ENCODE peak calls at places on chromosome 15, in six cellular contexts. One of them, this sample, is unnamed.

GRCh38 chr15:28125673-28126651 is 26.8 kb upstream of the OCA2 start:
- DNase-seq in HepG2: peak
- DNase-seq in HCT116: peak
- DNase-seq in K562: peak
- DNase-seq in GM12878: no peak
- DNase-seq in H1: no peak
- DNase-seq in this sample: peak

GRCh38 chr15:78508272-78508671 is 895 bp downstream of the HYKK start:
- DNase-seq in H1: no peak
- DNase-seq in HCT116: no peak
- DNase-seq in HepG2: peak
- DNase-seq in K562: no peak
- DNase-seq in GM12878: no peak
- DNase-seq in this sample: no peak

GRCh38 chr15:70164156-70164900 is 66.6 kb upstream of the TLE3 start:
- DNase-seq in H1: no peak
- DNase-seq in HCT116: no peak
- DNase-seq in HepG2: no peak
- DNase-seq in K562: no peak
- DNase-seq in GM12878: no peak
- DNase-seq in this sample: no peak

GRCh38 chr15:40584191-40584590 is 9.9 kb upstream of the KNL1 start:
- DNase-seq in H1: no peak
- DNase-seq in HCT116: no peak
- DNase-seq in HepG2: no peak
- DNase-seq in GM12878: no peak
- DNase-seq in K562: no peak
- DNase-seq in this sample: no peak

GRCh38 chr15:38705421-38706219 is 141.0 kb upstream of the RASGRP1 start:
- DNase-seq in HCT116: no peak
- DNase-seq in HepG2: no peak
- DNase-seq in K562: no peak
- DNase-seq in H1: no peak
- DNase-seq in GM12878: no peak
- DNase-seq in this sample: no peak

GRCh38 chr15:42879390-42879912 is 41.1 kb downstream of the TTBK2 start:
- DNase-seq in HCT116: no peak
- DNase-seq in H1: no peak
- DNase-seq in GM12878: no peak
- DNase-seq in HepG2: no peak
- DNase-seq in K562: no peak
- DNase-seq in this sample: peak

GRCh38 chr15:70762469-70763119 is 764 bp downstream of the UACA start:
- DNase-seq in GM12878: no peak
- DNase-seq in K562: no peak
- DNase-seq in HCT116: peak
- DNase-seq in H1: peak
- DNase-seq in HepG2: no peak
- DNase-seq in this sample: peak

GRCh38 chr15:85618956-85619491 is 175.7 kb downstream of the KLHL25 start:
- DNase-seq in HepG2: no peak
- DNase-seq in H1: no peak
- DNase-seq in GM12878: no peak
- DNase-seq in K562: no peak
- DNase-seq in HCT116: no peak
- DNase-seq in this sample: no peak

GRCh38 chr15:59301527-59301926 is 71.1 kb downstream of the MYO1E start:
- DNase-seq in K562: no peak
- DNase-seq in H1: no peak
- DNase-seq in HCT116: no peak
- DNase-seq in GM12878: no peak
- DNase-seq in HepG2: no peak
- DNase-seq in this sample: no peak

GRCh38 chr15:95653361-95653805 is 677.1 kb upstream of the NR2F2 start:
- DNase-seq in K562: no peak
- DNase-seq in HepG2: no peak
- DNase-seq in HCT116: no peak
- DNase-seq in H1: no peak
- DNase-seq in GM12878: no peak
- DNase-seq in this sample: peak

GRCh38 chr15:22930782-22931484 is 49.2 kb downstream of the CYFIP1 start:
- DNase-seq in HCT116: no peak
- DNase-seq in GM12878: no peak
- DNase-seq in HepG2: no peak
- DNase-seq in K562: no peak
- DNase-seq in H1: no peak
- DNase-seq in this sample: peak

GRCh38 chr15:65902373-65902772 is 33.1 kb downstream of the RAB11A start:
- DNase-seq in HepG2: peak
- DNase-seq in K562: peak
- DNase-seq in H1: peak
- DNase-seq in HCT116: peak
- DNase-seq in GM12878: peak
- DNase-seq in this sample: no peak

GRCh38 chr15:94844188-94844532 is 612.8 kb downstream of the MCTP2 start:
- DNase-seq in HCT116: no peak
- DNase-seq in K562: no peak
- DNase-seq in GM12878: no peak
- DNase-seq in H1: no peak
- DNase-seq in HepG2: peak
- DNase-seq in this sample: no peak

GRCh38 chr15:38625886-38626285 is 61.3 kb upstream of the RASGRP1 start:
- DNase-seq in GM12878: no peak
- DNase-seq in H1: no peak
- DNase-seq in K562: no peak
- DNase-seq in HCT116: no peak
- DNase-seq in HepG2: no peak
- DNase-seq in this sample: no peak

GRCh38 chr15:78170848-78171773 is 21.9 kb downstream of the IDH3A start:
- DNase-seq in K562: no peak
- DNase-seq in H1: no peak
- DNase-seq in HepG2: no peak
- DNase-seq in HCT116: no peak
- DNase-seq in GM12878: peak
- DNase-seq in this sample: no peak

GRCh38 chr15:68730491-68731317 is 90.0 kb downstream of the ANP32A start:
- DNase-seq in K562: no peak
- DNase-seq in HCT116: peak
- DNase-seq in H1: peak
- DNase-seq in HepG2: peak
- DNase-seq in GM12878: no peak
- DNase-seq in this sample: no peak

GRCh38 chr15:25220834-25221233 is 218.0 kb downstream of the UBE3A start:
- DNase-seq in K562: no peak
- DNase-seq in H1: no peak
- DNase-seq in GM12878: no peak
- DNase-seq in HepG2: no peak
- DNase-seq in HCT116: no peak
- DNase-seq in this sample: no peak

GRCh38 chr15:63191895-63192603 is 2.6 kb downstream of the RAB8B start:
- DNase-seq in H1: no peak
- DNase-seq in HepG2: no peak
- DNase-seq in K562: no peak
- DNase-seq in GM12878: peak
- DNase-seq in HCT116: no peak
- DNase-seq in this sample: no peak

GRCh38 chr15:96374494-96374893 is 44.0 kb downstream of the NR2F2 start:
- DNase-seq in K562: no peak
- DNase-seq in GM12878: no peak
- DNase-seq in H1: no peak
- DNase-seq in HCT116: no peak
- DNase-seq in HepG2: no peak
- DNase-seq in this sample: no peak

GRCh38 chr15:71011503-71012155 is 103.6 kb upstream of the THSD4 start:
- DNase-seq in K562: peak
- DNase-seq in GM12878: no peak
- DNase-seq in HepG2: peak
- DNase-seq in HCT116: peak
- DNase-seq in H1: no peak
- DNase-seq in this sample: peak

GRCh38 chr15:23857028-23857641 is 170.0 kb upstream of the NDN start:
- DNase-seq in K562: peak
- DNase-seq in H1: peak
- DNase-seq in GM12878: no peak
- DNase-seq in HCT116: no peak
- DNase-seq in HepG2: peak
- DNase-seq in this sample: peak

GRCh38 chr15:22794063-22794462 is 7.6 kb downstream of the NIPA1 start:
- DNase-seq in HCT116: no peak
- DNase-seq in K562: no peak
- DNase-seq in HepG2: no peak
- DNase-seq in GM12878: no peak
- DNase-seq in H1: no peak
- DNase-seq in this sample: no peak

GRCh38 chr15:39629376-39629775 is 48.5 kb downstream of the THBS1 start:
- DNase-seq in H1: no peak
- DNase-seq in HepG2: no peak
- DNase-seq in K562: no peak
- DNase-seq in GM12878: no peak
- DNase-seq in HCT116: no peak
- DNase-seq in this sample: no peak

GRCh38 chr15:36254446-36254845 is 325.0 kb upstream of the CDIN1 start:
- DNase-seq in GM12878: no peak
- DNase-seq in HCT116: no peak
- DNase-seq in K562: no peak
- DNase-seq in HepG2: no peak
- DNase-seq in H1: no peak
- DNase-seq in this sample: no peak

GRCh38 chr15:58066042-58066867 is 744 bp upstream of the ALDH1A2 start:
- DNase-seq in H1: peak
- DNase-seq in HepG2: peak
- DNase-seq in GM12878: no peak
- DNase-seq in K562: peak
- DNase-seq in HCT116: peak
- DNase-seq in this sample: no peak
- TF ChIP-seq JUND in H1: no peak
- TF ChIP-seq JUND in HepG2: no peak
- TF ChIP-seq JUND in GM12878: no peak
- TF ChIP-seq JUND in K562: no peak
- TF ChIP-seq JUND in HCT116: no peak
- TF ChIP-seq JUND in this sample: no peak

GRCh38 chr15:80483656-80484055 is 79.5 kb downstream of the ARNT2 start:
- DNase-seq in HCT116: no peak
- DNase-seq in GM12878: no peak
- DNase-seq in HepG2: no peak
- DNase-seq in K562: no peak
- DNase-seq in H1: no peak
- DNase-seq in this sample: no peak
- TF ChIP-seq JUND in HCT116: no peak
- TF ChIP-seq JUND in GM12878: no peak
- TF ChIP-seq JUND in HepG2: no peak
- TF ChIP-seq JUND in K562: no peak
- TF ChIP-seq JUND in H1: no peak
- TF ChIP-seq JUND in this sample: no peak

GRCh38 chr15:41659190-41659589 is 1.0 kb upstream of the MGA start:
- DNase-seq in HCT116: no peak
- DNase-seq in GM12878: no peak
- DNase-seq in K562: no peak
- DNase-seq in H1: no peak
- DNase-seq in HepG2: no peak
- DNase-seq in this sample: no peak
- TF ChIP-seq JUND in HCT116: no peak
- TF ChIP-seq JUND in GM12878: no peak
- TF ChIP-seq JUND in K562: no peak
- TF ChIP-seq JUND in H1: no peak
- TF ChIP-seq JUND in HepG2: no peak
- TF ChIP-seq JUND in this sample: no peak

GRCh38 chr15:74795961-74796625 is 14.2 kb downstream of the CSK start:
- DNase-seq in H1: no peak
- DNase-seq in HCT116: no peak
- DNase-seq in GM12878: no peak
- DNase-seq in K562: no peak
- DNase-seq in HepG2: no peak
- DNase-seq in this sample: no peak
- TF ChIP-seq JUND in H1: no peak
- TF ChIP-seq JUND in HCT116: no peak
- TF ChIP-seq JUND in GM12878: no peak
- TF ChIP-seq JUND in K562: no peak
- TF ChIP-seq JUND in HepG2: no peak
- TF ChIP-seq JUND in this sample: no peak

DNA sequence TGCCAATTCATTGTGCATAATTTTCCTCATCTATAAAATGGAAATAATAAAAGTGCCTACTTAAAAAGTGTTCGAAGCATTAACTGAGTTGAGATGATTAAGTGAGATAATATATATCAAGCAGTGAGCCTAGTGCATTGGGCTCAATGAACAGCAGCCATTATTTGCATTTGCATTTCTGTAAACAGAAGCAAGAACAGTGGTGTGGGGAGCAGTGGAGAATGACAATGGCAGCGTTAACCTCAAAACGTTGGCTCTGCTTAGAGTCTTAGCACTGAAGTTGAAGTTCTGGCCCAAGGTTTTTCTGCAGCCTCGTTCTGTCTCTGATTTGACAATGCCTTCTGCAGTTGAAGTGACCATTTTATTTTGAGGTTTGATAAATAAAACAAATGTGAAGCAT is 466.3 kb upstream of the ONECUT1 start:
- DNase-seq in HepG2: no peak
- DNase-seq in GM12878: no peak
- DNase-seq in HCT116: no peak
- DNase-seq in K562: no peak
- DNase-seq in H1: no peak
- DNase-seq in this sample: no peak
- TF ChIP-seq JUND in HepG2: no peak
- TF ChIP-seq JUND in GM12878: no peak
- TF ChIP-seq JUND in HCT116: no peak
- TF ChIP-seq JUND in K562: no peak
- TF ChIP-seq JUND in H1: no peak
- TF ChIP-seq JUND in this sample: no peak

DNA sequence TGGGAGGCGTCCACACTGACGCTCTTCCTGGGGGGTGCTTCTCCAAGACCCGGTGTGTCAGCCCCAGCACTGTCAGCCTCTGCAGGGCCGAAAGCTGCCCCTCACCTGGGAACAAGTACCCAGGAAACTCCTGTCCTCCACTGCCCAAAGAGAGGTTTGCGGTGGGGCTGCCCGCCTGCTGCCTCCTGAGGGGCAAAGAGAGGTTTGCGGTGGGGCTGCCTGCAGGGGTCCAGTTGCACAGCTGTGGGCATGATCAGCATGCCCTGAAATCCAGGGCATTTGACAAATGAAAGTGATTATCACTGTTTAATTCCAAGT is 15.1 kb upstream of the SNRPA1 start:
- DNase-seq in K562: no peak
- DNase-seq in HCT116: no peak
- DNase-seq in GM12878: no peak
- DNase-seq in HepG2: no peak
- DNase-seq in H1: no peak
- DNase-seq in this sample: no peak
- TF ChIP-seq JUND in K562: no peak
- TF ChIP-seq JUND in HCT116: no peak
- TF ChIP-seq JUND in GM12878: no peak
- TF ChIP-seq JUND in HepG2: no peak
- TF ChIP-seq JUND in H1: no peak
- TF ChIP-seq JUND in this sample: no peak